ENCODE peak calls at places on chromosomes 7 and 10, in four cellular contexts. One of them, this sample, is unnamed.
A peak's percentile ranks its signal among the peaks of the same experiment; 100 is the strongest.

GRCh38 chr10:114825513-114826253 is 4.1 kb downstream of the FHIP2A start:
- DNase-seq in Peyer's patch: no peak
- DNase-seq in HCT116: no peak
- DNase-seq in aorta: no peak
- DNase-seq in this sample: no peak

GRCh38 chr7:4479367-4480039 is 202.6 kb upstream of the FOXK1 start:
- DNase-seq in Peyer's patch: no peak
- DNase-seq in aorta: no peak
- DNase-seq in HCT116: peak; percentile 73
- DNase-seq in this sample: no peak

GRCh38 chr10:49606981-49607535 is 3.1 kb upstream of the SLC18A3 start:
- DNase-seq in HCT116: no peak
- DNase-seq in Peyer's patch: peak; percentile 25
- DNase-seq in aorta: peak; percentile 82
- DNase-seq in this sample: peak; percentile 78

GRCh38 chr7:35818513-35818912 is 17.7 kb downstream of the SEPTIN7 start:
- DNase-seq in HCT116: no peak
- DNase-seq in Peyer's patch: no peak
- DNase-seq in aorta: no peak
- DNase-seq in this sample: no peak

GRCh38 chr7:129872054-129872453 is 80.7 kb downstream of the UBE2H start:
- DNase-seq in Peyer's patch: no peak
- DNase-seq in HCT116: no peak
- DNase-seq in aorta: no peak
- DNase-seq in this sample: no peak

GRCh38 chr7:12951397-12951801 is 264.0 kb downstream of the ARL4A start:
- DNase-seq in Peyer's patch: no peak
- DNase-seq in aorta: no peak
- DNase-seq in HCT116: peak; percentile 18
- DNase-seq in this sample: no peak

GRCh38 chr7:20786779-20787651 is at the start of gene SP8:
- DNase-seq in HCT116: no peak
- DNase-seq in Peyer's patch: no peak
- DNase-seq in aorta: no peak
- DNase-seq in this sample: peak; percentile 75

GRCh38 chr7:6675807-6676405 is 30.8 kb downstream of the ZNF12 start:
- DNase-seq in aorta: no peak
- DNase-seq in Peyer's patch: no peak
- DNase-seq in HCT116: no peak
- DNase-seq in this sample: no peak

GRCh38 chr10:120542591-120542990 is 85.6 kb downstream of the PLPP4 start:
- DNase-seq in Peyer's patch: no peak
- DNase-seq in HCT116: no peak
- DNase-seq in aorta: no peak
- DNase-seq in this sample: no peak

GRCh38 chr7:95859434-95859833 is 87.1 kb downstream of the DYNC1I1 start:
- DNase-seq in HCT116: no peak
- DNase-seq in aorta: no peak
- DNase-seq in Peyer's patch: no peak
- DNase-seq in this sample: no peak

GRCh38 chr10:51759896-51760534 is 60.6 kb upstream of the CSTF2T start:
- DNase-seq in aorta: no peak
- DNase-seq in HCT116: no peak
- DNase-seq in Peyer's patch: no peak
- DNase-seq in this sample: no peak

GRCh38 chr10:88428442-88428841 is 154.7 kb downstream of the RNLS start:
- DNase-seq in aorta: no peak
- DNase-seq in HCT116: peak; percentile 80
- DNase-seq in Peyer's patch: no peak
- DNase-seq in this sample: no peak

GRCh38 chr7:39321909-39322498 is 244.2 kb upstream of the YAE1 start:
- DNase-seq in HCT116: no peak
- DNase-seq in aorta: no peak
- DNase-seq in Peyer's patch: no peak
- DNase-seq in this sample: no peak

GRCh38 chr10:5684971-5685763 is 529 bp downstream of the TASOR2 start:
- DNase-seq in aorta: peak; percentile 85
- DNase-seq in Peyer's patch: peak; percentile 72
- DNase-seq in HCT116: peak; percentile 47
- DNase-seq in this sample: no peak

GRCh38 chr7:127736511-127736910 is 84.5 kb downstream of the SND1 start:
- DNase-seq in Peyer's patch: no peak
- DNase-seq in aorta: no peak
- DNase-seq in HCT116: no peak
- DNase-seq in this sample: no peak

GRCh38 chr10:72215611-72216549 is at the start of the genes ANAPC16 and ASCC1:
- DNase-seq in aorta: peak; percentile 95
- DNase-seq in Peyer's patch: peak; percentile 91
- DNase-seq in HCT116: peak; percentile 84
- DNase-seq in this sample: peak; percentile 85
- H3K4me1 ChIP-seq in aorta: peaks cover 3% of the 10 kb centered on the region
- H3K4me1 ChIP-seq in Peyer's patch: peaks cover 24% of the 10 kb centered on the region
- H3K4me1 ChIP-seq in HCT116: peaks cover 18% of the 10 kb centered on the region
- H3K4me1 ChIP-seq in this sample: peaks cover 23% of the 10 kb centered on the region

GRCh38 chr10:74511051-74511450 is 315.3 kb upstream of the KAT6B start:
- DNase-seq in aorta: no peak
- DNase-seq in HCT116: no peak
- DNase-seq in Peyer's patch: no peak
- DNase-seq in this sample: no peak
- H3K9me3 ChIP-seq in aorta: peaks cover 2% of the 10 kb centered on the region
- H3K9me3 ChIP-seq in HCT116: peaks cover 3% of the 10 kb centered on the region
- H3K9me3 ChIP-seq in Peyer's patch: no peaks in the 10 kb centered on the region
- H3K9me3 ChIP-seq in this sample: peaks cover 28% of the 10 kb centered on the region

GRCh38 chr10:12397147-12397896 is 48.0 kb downstream of the CAMK1D start:
- DNase-seq in HCT116: no peak
- DNase-seq in aorta: no peak
- DNase-seq in Peyer's patch: no peak
- DNase-seq in this sample: no peak

GRCh38 chr10:12400266-12400931 is 51.1 kb downstream of the CAMK1D start:
- DNase-seq in aorta: no peak
- DNase-seq in HCT116: no peak
- DNase-seq in Peyer's patch: peak; percentile 1
- DNase-seq in this sample: no peak

GRCh38 chr10:12397931-12398330 is 48.6 kb downstream of the CAMK1D start:
- DNase-seq in HCT116: no peak
- DNase-seq in aorta: no peak
- DNase-seq in Peyer's patch: no peak
- DNase-seq in this sample: no peak

GRCh38 chr10:12403119-12403518 is 53.8 kb downstream of the CAMK1D start:
- DNase-seq in Peyer's patch: peak; percentile 1
- DNase-seq in aorta: no peak
- DNase-seq in HCT116: no peak
- DNase-seq in this sample: no peak

GRCh38 chr10:12401466-12401865 is 52.1 kb downstream of the CAMK1D start:
- DNase-seq in Peyer's patch: no peak
- DNase-seq in aorta: no peak
- DNase-seq in HCT116: no peak
- DNase-seq in this sample: no peak
- H3K4me3 ChIP-seq in Peyer's patch: no peak overlapping the region
- H3K4me3 ChIP-seq in aorta: no peak overlapping the region
- H3K4me3 ChIP-seq in HCT116: no peak overlapping the region
- H3K4me3 ChIP-seq in this sample: no peak overlapping the region

DNA sequence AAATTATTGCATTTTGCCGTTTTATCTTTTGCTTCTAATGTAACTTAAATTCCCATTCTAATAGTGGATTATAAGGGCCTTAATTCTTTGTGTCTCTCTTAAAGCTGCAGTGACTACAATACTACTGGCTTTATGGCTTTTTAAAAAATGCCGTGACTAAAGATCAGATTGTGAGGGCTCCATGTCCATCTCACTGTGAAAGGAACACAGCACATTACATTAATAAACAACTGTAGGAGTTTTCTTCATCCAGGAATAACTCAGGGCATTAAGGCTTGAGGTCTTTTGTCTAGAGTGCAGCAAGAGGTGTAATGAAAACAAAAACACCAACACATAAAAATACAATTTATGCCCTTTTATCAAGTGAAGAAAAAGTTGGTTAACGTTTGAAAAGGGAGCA is 205.3 kb downstream of the SKAP2 start:
- DNase-seq in Peyer's patch: no peak
- DNase-seq in aorta: no peak
- DNase-seq in HCT116: no peak
- DNase-seq in this sample: no peak
- H3K4me1 ChIP-seq in Peyer's patch: no peaks in the 10 kb centered on the region
- H3K4me1 ChIP-seq in aorta: no peaks in the 10 kb centered on the region
- H3K4me1 ChIP-seq in HCT116: no peaks in the 10 kb centered on the region
- H3K4me1 ChIP-seq in this sample: peaks cover 3% of the 10 kb centered on the region

GRCh38 chr10:37476285-37476684 is 350.9 kb downstream of the ANKRD30A start:
- DNase-seq in HCT116: no peak
- DNase-seq in Peyer's patch: no peak
- DNase-seq in aorta: no peak
- DNase-seq in this sample: no peak
- H3K9me3 ChIP-seq in HCT116: peaks cover 5% of the 10 kb centered on the region
- H3K9me3 ChIP-seq in Peyer's patch: no peaks in the 10 kb centered on the region
- H3K9me3 ChIP-seq in aorta: peaks cover 2% of the 10 kb centered on the region
- H3K9me3 ChIP-seq in this sample: no peaks in the 10 kb centered on the region

DNA sequence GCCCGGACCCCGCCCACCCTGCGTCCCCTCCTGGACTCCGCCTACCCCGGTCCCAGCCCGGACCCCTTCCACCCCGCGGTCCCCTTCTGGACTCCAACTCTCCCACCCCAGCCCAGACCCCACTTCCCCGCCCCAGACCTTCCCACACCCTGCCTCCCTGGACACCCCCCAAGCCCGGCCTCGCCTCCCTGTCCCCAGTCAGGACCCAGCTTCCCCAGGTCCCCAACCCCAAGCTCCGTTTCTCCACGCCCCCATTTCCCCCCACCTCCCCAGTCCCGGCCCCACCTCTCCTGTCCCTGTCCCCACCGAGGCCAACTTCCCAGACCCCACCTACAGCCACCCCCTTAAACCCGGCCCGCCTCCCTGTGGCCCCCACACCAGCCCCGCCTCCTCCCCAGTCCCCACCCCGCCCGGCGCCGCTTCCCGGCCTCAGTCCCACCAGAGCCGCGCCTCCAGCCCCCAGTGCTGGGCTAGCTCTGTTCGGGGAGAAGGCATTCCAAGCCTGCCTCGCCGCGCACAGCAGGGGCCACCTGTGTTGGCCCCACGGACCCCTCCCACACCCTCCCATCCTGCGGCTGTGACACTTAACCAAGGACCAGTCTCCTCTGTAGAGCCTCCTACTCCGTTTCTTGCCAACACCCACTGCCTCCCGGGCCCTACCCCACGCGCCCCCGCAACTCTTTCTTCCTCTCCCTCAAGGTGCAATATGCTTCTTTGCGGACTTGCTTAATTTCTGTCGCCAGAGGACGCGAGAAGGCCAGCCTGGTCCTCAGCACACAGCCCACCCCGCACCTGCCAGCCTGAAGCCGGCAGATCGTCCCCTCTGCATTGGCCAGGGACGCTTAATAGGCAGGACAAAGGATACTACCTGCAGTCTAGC is 736 bp upstream of the ITIH5 start:
- DNase-seq in HCT116: no peak
- DNase-seq in aorta: peak; percentile 46
- DNase-seq in Peyer's patch: no peak
- DNase-seq in this sample: no peak
- H3K4me3 ChIP-seq in HCT116: no peak overlapping the region
- H3K4me3 ChIP-seq in aorta: peak overlapping the region; percentile 99
- H3K4me3 ChIP-seq in Peyer's patch: no peak overlapping the region
- H3K4me3 ChIP-seq in this sample: no peak overlapping the region

GRCh38 chr10:132576671-132577349 is 39.2 kb downstream of the INPP5A start:
- DNase-seq in Peyer's patch: no peak
- DNase-seq in aorta: no peak
- DNase-seq in HCT116: no peak
- DNase-seq in this sample: no peak
- H3K4me1 ChIP-seq in Peyer's patch: peaks cover 13% of the 10 kb centered on the region
- H3K4me1 ChIP-seq in aorta: peaks cover 4% of the 10 kb centered on the region
- H3K4me1 ChIP-seq in HCT116: peaks cover 7% of the 10 kb centered on the region
- H3K4me1 ChIP-seq in this sample: peaks cover 16% of the 10 kb centered on the region

DNA sequence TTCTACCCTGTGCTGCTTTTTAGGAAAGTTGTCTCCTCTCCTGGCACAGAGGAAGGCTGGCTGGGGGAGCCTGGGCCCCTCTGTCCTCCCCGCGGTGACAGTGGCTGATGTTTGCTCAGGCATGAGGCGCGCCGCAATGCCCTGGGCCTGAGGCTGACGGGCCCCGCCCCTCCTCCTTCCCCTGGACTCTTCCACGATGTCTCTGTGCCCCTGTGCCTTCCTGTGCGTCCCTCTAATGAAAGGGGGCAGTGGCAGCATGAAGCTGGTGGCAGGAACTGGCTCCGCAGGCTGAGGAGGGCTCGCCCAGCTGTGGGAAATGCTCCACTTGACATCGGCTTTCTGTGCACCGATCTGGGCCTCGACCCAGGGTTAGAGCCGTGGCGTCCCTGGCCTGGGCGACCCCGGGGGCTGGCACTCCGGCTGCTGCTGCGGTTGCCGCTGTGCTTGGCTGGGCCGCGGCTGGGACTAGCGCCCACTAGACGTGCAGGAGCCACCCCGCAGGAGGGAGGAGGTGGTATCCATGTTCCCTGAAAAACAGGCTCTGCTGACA is 67.9 kb downstream of the ZNF680 start:
- DNase-seq in Peyer's patch: no peak
- DNase-seq in HCT116: no peak
- DNase-seq in aorta: no peak
- DNase-seq in this sample: no peak
- H3K9me3 ChIP-seq in Peyer's patch: peaks cover 5% of the 10 kb centered on the region
- H3K9me3 ChIP-seq in HCT116: peaks cover 13% of the 10 kb centered on the region
- H3K9me3 ChIP-seq in aorta: peaks cover 2% of the 10 kb centered on the region
- H3K9me3 ChIP-seq in this sample: no peaks in the 10 kb centered on the region

GRCh38 chr10:43408331-43408709 is 666 bp downstream of the HNRNPF start:
- DNase-seq in aorta: peak; percentile 76
- DNase-seq in Peyer's patch: peak; percentile 27
- DNase-seq in HCT116: no peak
- DNase-seq in this sample: peak; percentile 64

GRCh38 chr10:43408710-43409384 is at the start of gene HNRNPF:
- DNase-seq in Peyer's patch: peak; percentile 90
- DNase-seq in aorta: peak; percentile 97
- DNase-seq in HCT116: peak; percentile 91
- DNase-seq in this sample: peak; percentile 92

GRCh38 chr10:43411536-43411935 is 2.5 kb upstream of the HNRNPF start:
- DNase-seq in Peyer's patch: no peak
- DNase-seq in HCT116: no peak
- DNase-seq in aorta: peak; percentile 23
- DNase-seq in this sample: no peak

GRCh38 chr10:43409385-43410109 is 561 bp upstream of the HNRNPF start:
- DNase-seq in aorta: peak; percentile 71
- DNase-seq in Peyer's patch: peak; percentile 54
- DNase-seq in HCT116: no peak
- DNase-seq in this sample: no peak

DNA sequence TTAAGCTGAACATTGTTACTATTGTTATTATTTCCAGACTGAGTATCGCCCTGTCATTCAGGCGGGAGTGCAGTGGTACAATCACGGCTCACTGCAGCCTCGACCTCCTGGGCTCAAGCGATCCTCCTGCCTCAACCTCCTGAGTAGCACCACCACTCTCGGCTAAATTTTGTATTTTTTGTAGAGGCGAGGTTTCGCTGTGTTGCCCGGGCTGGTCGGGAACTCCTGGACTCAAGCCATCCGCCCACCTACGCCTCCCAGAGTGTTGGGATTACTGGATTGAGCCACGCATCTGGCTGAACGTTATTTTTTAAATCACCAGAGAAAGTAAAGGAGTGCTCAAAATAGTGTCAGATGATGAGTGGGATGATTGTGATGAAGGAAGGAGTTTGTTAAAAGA is 1.4 kb upstream of the HNRNPF start:
- DNase-seq in aorta: peak; percentile 39
- DNase-seq in HCT116: no peak
- DNase-seq in Peyer's patch: no peak
- DNase-seq in this sample: no peak
- H3K4me3 ChIP-seq in aorta: no peak overlapping the region
- H3K4me3 ChIP-seq in HCT116: peak overlapping the region; percentile 93
- H3K4me3 ChIP-seq in Peyer's patch: no peak overlapping the region
- H3K4me3 ChIP-seq in this sample: no peak overlapping the region

This sample was measured in RWPE2.